ENCODE peak calls at places on chromosomes 11 and 22, in ten cellular contexts. One of them, this sample, is unnamed.

GRCh38 chr11:28767574-28767973 is 659.4 kb downstream of the METTL15 start:
- DNase-seq in lower lobe of right lung: no peak
- DNase-seq in ovary: no peak
- DNase-seq in aorta: no peak
- DNase-seq in mesendoderm: no peak
- DNase-seq in GM23248: peak; percentile 32
- DNase-seq in H7: no peak
- DNase-seq in HL-60: no peak
- DNase-seq in cardiac fibroblast: peak; percentile 60
- DNase-seq in pancreas: no peak
- DNase-seq in this sample: no peak

GRCh38 chr11:94537051-94537600 is 6.6 kb upstream of the FUT4 start:
- DNase-seq in lower lobe of right lung: no peak
- DNase-seq in ovary: no peak
- DNase-seq in aorta: no peak
- DNase-seq in mesendoderm: no peak
- DNase-seq in GM23248: peak; percentile 74
- DNase-seq in H7: no peak
- DNase-seq in HL-60: no peak
- DNase-seq in cardiac fibroblast: peak; percentile 79
- DNase-seq in pancreas: no peak
- DNase-seq in this sample: no peak

GRCh38 chr11:8259316-8259995 is 4.2 kb downstream of the LMO1 start:
- DNase-seq in lower lobe of right lung: peak; percentile 23
- DNase-seq in ovary: no peak
- DNase-seq in aorta: no peak
- DNase-seq in mesendoderm: no peak
- DNase-seq in GM23248: no peak
- DNase-seq in H7: no peak
- DNase-seq in HL-60: no peak
- DNase-seq in cardiac fibroblast: no peak
- DNase-seq in pancreas: peak; percentile 45
- DNase-seq in this sample: no peak

GRCh38 chr11:109733245-109733644 is 311.3 kb downstream of the C11orf87 start:
- DNase-seq in lower lobe of right lung: no peak
- DNase-seq in ovary: no peak
- DNase-seq in aorta: no peak
- DNase-seq in mesendoderm: no peak
- DNase-seq in GM23248: peak; percentile 31
- DNase-seq in H7: no peak
- DNase-seq in HL-60: no peak
- DNase-seq in cardiac fibroblast: peak; percentile 18
- DNase-seq in pancreas: no peak
- DNase-seq in this sample: no peak

GRCh38 chr11:112132737-112133136 is 31.2 kb downstream of the IL18 start:
- DNase-seq in lower lobe of right lung: no peak
- DNase-seq in ovary: no peak
- DNase-seq in aorta: no peak
- DNase-seq in mesendoderm: peak; percentile 40
- DNase-seq in GM23248: no peak
- DNase-seq in H7: peak; percentile 18
- DNase-seq in HL-60: no peak
- DNase-seq in cardiac fibroblast: no peak
- DNase-seq in pancreas: no peak
- DNase-seq in this sample: no peak

GRCh38 chr11:3340025-3340424 is 38.9 kb downstream of the ZNF195 start:
- DNase-seq in lower lobe of right lung: no peak
- DNase-seq in ovary: no peak
- DNase-seq in aorta: no peak
- DNase-seq in mesendoderm: peak; percentile 89
- DNase-seq in GM23248: peak; percentile 90
- DNase-seq in H7: no peak
- DNase-seq in HL-60: no peak
- DNase-seq in cardiac fibroblast: peak; percentile 89
- DNase-seq in pancreas: no peak
- DNase-seq in this sample: no peak

GRCh38 chr22:47237890-47238480 is 475.5 kb downstream of the TBC1D22A start:
- DNase-seq in lower lobe of right lung: no peak
- DNase-seq in ovary: no peak
- DNase-seq in aorta: no peak
- DNase-seq in mesendoderm: no peak
- DNase-seq in GM23248: no peak
- DNase-seq in H7: no peak
- DNase-seq in HL-60: no peak
- DNase-seq in cardiac fibroblast: no peak
- DNase-seq in pancreas: no peak
- DNase-seq in this sample: no peak

GRCh38 chr11:94304559-94304958 is at the start of gene IZUMO1R:
- DNase-seq in lower lobe of right lung: no peak
- DNase-seq in ovary: no peak
- DNase-seq in aorta: no peak
- DNase-seq in mesendoderm: no peak
- DNase-seq in GM23248: no peak
- DNase-seq in H7: no peak
- DNase-seq in HL-60: no peak
- DNase-seq in cardiac fibroblast: no peak
- DNase-seq in pancreas: no peak
- DNase-seq in this sample: no peak

GRCh38 chr11:2588809-2589537 is 110.8 kb downstream of the KCNQ1OT1 start:
- DNase-seq in lower lobe of right lung: peak; percentile 34
- DNase-seq in ovary: peak; percentile 13
- DNase-seq in aorta: peak; percentile 32
- DNase-seq in mesendoderm: no peak
- DNase-seq in GM23248: no peak
- DNase-seq in H7: peak; percentile 51
- DNase-seq in HL-60: no peak
- DNase-seq in cardiac fibroblast: no peak
- DNase-seq in pancreas: peak; percentile 44
- DNase-seq in this sample: no peak

GRCh38 chr11:125312812-125313211 is 148.3 kb downstream of the PKNOX2 start:
- DNase-seq in lower lobe of right lung: no peak
- DNase-seq in ovary: no peak
- DNase-seq in aorta: no peak
- DNase-seq in mesendoderm: no peak
- DNase-seq in GM23248: no peak
- DNase-seq in H7: no peak
- DNase-seq in HL-60: no peak
- DNase-seq in cardiac fibroblast: no peak
- DNase-seq in pancreas: no peak
- DNase-seq in this sample: no peak

GRCh38 chr11:124865181-124865901 is at the start of gene ROBO3:
- DNase-seq in lower lobe of right lung: no peak
- DNase-seq in ovary: no peak
- DNase-seq in aorta: no peak
- DNase-seq in mesendoderm: peak; percentile 21
- DNase-seq in GM23248: no peak
- DNase-seq in H7: peak; percentile 80
- DNase-seq in HL-60: no peak
- DNase-seq in cardiac fibroblast: no peak
- DNase-seq in pancreas: peak; percentile 60
- DNase-seq in this sample: peak; percentile 68

GRCh38 chr11:27735281-27735680 is 35.0 kb upstream of the BDNF start:
- DNase-seq in lower lobe of right lung: no peak
- DNase-seq in ovary: no peak
- DNase-seq in aorta: no peak
- DNase-seq in mesendoderm: no peak
- DNase-seq in GM23248: no peak
- DNase-seq in H7: no peak
- DNase-seq in HL-60: no peak
- DNase-seq in cardiac fibroblast: peak; percentile 57
- DNase-seq in pancreas: no peak
- DNase-seq in this sample: no peak

GRCh38 chr11:23856654-23857053 is 640.2 kb upstream of the LUZP2 start:
- DNase-seq in lower lobe of right lung: no peak
- DNase-seq in ovary: no peak
- DNase-seq in aorta: no peak
- DNase-seq in mesendoderm: no peak
- DNase-seq in GM23248: peak; percentile 60
- DNase-seq in H7: no peak
- DNase-seq in HL-60: no peak
- DNase-seq in cardiac fibroblast: peak; percentile 78
- DNase-seq in pancreas: no peak
- DNase-seq in this sample: no peak

GRCh38 chr11:9573775-9574555 is 495 bp downstream of the WEE1 start:
- DNase-seq in lower lobe of right lung: peak; percentile 58
- DNase-seq in ovary: peak; percentile 52
- DNase-seq in aorta: no peak
- DNase-seq in mesendoderm: no peak
- DNase-seq in GM23248: peak; percentile 52
- DNase-seq in H7: peak; percentile 62
- DNase-seq in HL-60: peak; percentile 38
- DNase-seq in cardiac fibroblast: no peak
- DNase-seq in pancreas: peak; percentile 72
- DNase-seq in this sample: no peak

DNA sequence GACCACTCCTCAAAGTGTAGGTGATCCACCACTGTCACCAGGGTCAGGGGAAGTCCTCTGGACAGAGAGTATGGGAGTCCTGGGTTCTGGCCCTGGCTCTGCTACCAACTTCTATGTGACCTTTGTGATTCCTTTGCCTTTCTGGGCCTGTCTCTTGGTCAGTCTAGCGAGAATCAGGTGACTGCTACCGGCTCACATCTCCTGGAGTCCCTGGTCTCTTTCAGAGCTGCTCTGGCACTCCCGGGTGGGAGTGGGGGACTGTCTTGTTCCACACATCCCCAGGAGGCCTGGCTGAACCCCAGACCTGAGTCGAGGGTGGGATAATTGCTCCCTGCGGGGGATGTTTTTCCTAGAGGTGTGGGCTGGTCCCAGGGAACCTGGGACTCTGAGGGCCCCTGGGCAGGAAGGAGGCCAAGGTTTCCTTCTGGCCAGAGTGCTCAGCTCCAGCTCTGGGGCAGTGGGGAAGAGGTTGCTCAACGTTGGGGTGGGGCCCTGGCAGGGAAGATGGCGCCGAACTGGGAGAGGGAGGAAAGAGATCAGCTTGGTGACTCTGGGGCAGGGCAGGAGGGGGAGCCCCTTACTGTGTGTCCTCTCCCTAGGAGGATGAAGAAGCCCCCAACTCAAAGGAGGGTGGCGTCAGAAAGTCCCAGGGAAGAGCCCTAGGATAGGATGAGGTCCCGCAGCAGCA is 2.1 kb downstream of the SOX10 start:
- DNase-seq in lower lobe of right lung: no peak
- DNase-seq in ovary: no peak
- DNase-seq in aorta: no peak
- DNase-seq in mesendoderm: no peak
- DNase-seq in GM23248: no peak
- DNase-seq in H7: peak; percentile 47
- DNase-seq in HL-60: no peak
- DNase-seq in cardiac fibroblast: no peak
- DNase-seq in pancreas: no peak
- DNase-seq in this sample: no peak
- H3K4me3 ChIP-seq in lower lobe of right lung: no peak overlapping the region
- H3K4me3 ChIP-seq in ovary: no peak overlapping the region
- H3K4me3 ChIP-seq in aorta: no peak overlapping the region
- H3K4me3 ChIP-seq in mesendoderm: no peak overlapping the region
- H3K4me3 ChIP-seq in GM23248: no peak overlapping the region
- H3K4me3 ChIP-seq in H7: no peak overlapping the region
- H3K4me3 ChIP-seq in HL-60: no peak overlapping the region
- H3K4me3 ChIP-seq in cardiac fibroblast: no peak overlapping the region
- H3K4me3 ChIP-seq in pancreas: no peak overlapping the region
- H3K4me3 ChIP-seq in this sample: peak overlapping the region; percentile 40

GRCh38 chr22:45600791-45601730 is 70.6 kb upstream of the ATXN10 start:
- DNase-seq in lower lobe of right lung: peak; percentile 24
- DNase-seq in ovary: no peak
- DNase-seq in aorta: no peak
- DNase-seq in mesendoderm: no peak
- DNase-seq in GM23248: peak; percentile 19
- DNase-seq in H7: no peak
- DNase-seq in HL-60: no peak
- DNase-seq in cardiac fibroblast: peak; percentile 86
- DNase-seq in pancreas: peak; percentile 30
- DNase-seq in this sample: no peak

GRCh38 chr22:45603631-45604030 is 68.0 kb upstream of the ATXN10 start:
- DNase-seq in lower lobe of right lung: peak; percentile 9
- DNase-seq in ovary: no peak
- DNase-seq in aorta: no peak
- DNase-seq in mesendoderm: no peak
- DNase-seq in GM23248: peak; percentile 28
- DNase-seq in H7: no peak
- DNase-seq in HL-60: no peak
- DNase-seq in cardiac fibroblast: no peak
- DNase-seq in pancreas: no peak
- DNase-seq in this sample: no peak

GRCh38 chr22:45602004-45602733 is 69.5 kb upstream of the ATXN10 start:
- DNase-seq in lower lobe of right lung: peak; percentile 22
- DNase-seq in ovary: no peak
- DNase-seq in aorta: no peak
- DNase-seq in mesendoderm: peak; percentile 40
- DNase-seq in GM23248: no peak
- DNase-seq in H7: no peak
- DNase-seq in HL-60: no peak
- DNase-seq in cardiac fibroblast: no peak
- DNase-seq in pancreas: peak; percentile 20
- DNase-seq in this sample: no peak

GRCh38 chr22:45604239-45604711 is 67.4 kb upstream of the ATXN10 start:
- DNase-seq in lower lobe of right lung: peak; percentile 34
- DNase-seq in ovary: no peak
- DNase-seq in aorta: no peak
- DNase-seq in mesendoderm: no peak
- DNase-seq in GM23248: peak; percentile 68
- DNase-seq in H7: no peak
- DNase-seq in HL-60: peak; percentile 42
- DNase-seq in cardiac fibroblast: peak; percentile 36
- DNase-seq in pancreas: peak; percentile 9
- DNase-seq in this sample: no peak

GRCh38 chr22:45602824-45603301 is 68.8 kb upstream of the ATXN10 start:
- DNase-seq in lower lobe of right lung: peak; percentile 34
- DNase-seq in ovary: no peak
- DNase-seq in aorta: no peak
- DNase-seq in mesendoderm: peak; percentile 93
- DNase-seq in GM23248: peak; percentile 91
- DNase-seq in H7: peak; percentile 91
- DNase-seq in HL-60: no peak
- DNase-seq in cardiac fibroblast: peak; percentile 53
- DNase-seq in pancreas: peak; percentile 49
- DNase-seq in this sample: peak; percentile 93
- H3K4me3 ChIP-seq in lower lobe of right lung: no peak overlapping the region
- H3K4me3 ChIP-seq in ovary: no peak overlapping the region
- H3K4me3 ChIP-seq in aorta: no peak overlapping the region
- H3K4me3 ChIP-seq in mesendoderm: no peak overlapping the region
- H3K4me3 ChIP-seq in GM23248: peak overlapping the region; percentile 59
- H3K4me3 ChIP-seq in H7: no peak overlapping the region
- H3K4me3 ChIP-seq in HL-60: no peak overlapping the region
- H3K4me3 ChIP-seq in cardiac fibroblast: no peak overlapping the region
- H3K4me3 ChIP-seq in pancreas: no peak overlapping the region
- H3K4me3 ChIP-seq in this sample: no peak overlapping the region

GRCh38 chr22:49733631-49734030 is 94.0 kb downstream of the BRD1 start:
- DNase-seq in lower lobe of right lung: no peak
- DNase-seq in ovary: no peak
- DNase-seq in aorta: peak; percentile 12
- DNase-seq in mesendoderm: no peak
- DNase-seq in GM23248: no peak
- DNase-seq in H7: peak; percentile 29
- DNase-seq in HL-60: no peak
- DNase-seq in cardiac fibroblast: no peak
- DNase-seq in pancreas: no peak
- DNase-seq in this sample: peak; percentile 13
- H3K4me3 ChIP-seq in lower lobe of right lung: no peak overlapping the region
- H3K4me3 ChIP-seq in ovary: no peak overlapping the region
- H3K4me3 ChIP-seq in aorta: no peak overlapping the region
- H3K4me3 ChIP-seq in mesendoderm: no peak overlapping the region
- H3K4me3 ChIP-seq in GM23248: no peak overlapping the region
- H3K4me3 ChIP-seq in H7: no peak overlapping the region
- H3K4me3 ChIP-seq in HL-60: no peak overlapping the region
- H3K4me3 ChIP-seq in cardiac fibroblast: no peak overlapping the region
- H3K4me3 ChIP-seq in pancreas: no peak overlapping the region
- H3K4me3 ChIP-seq in this sample: no peak overlapping the region

GRCh38 chr22:43424865-43425630 is 13.2 kb downstream of the MPPED1 start:
- DNase-seq in lower lobe of right lung: peak; percentile 44
- DNase-seq in ovary: no peak
- DNase-seq in aorta: no peak
- DNase-seq in mesendoderm: no peak
- DNase-seq in GM23248: no peak
- DNase-seq in H7: peak; percentile 64
- DNase-seq in HL-60: no peak
- DNase-seq in cardiac fibroblast: no peak
- DNase-seq in pancreas: no peak
- DNase-seq in this sample: no peak
- H3K4me3 ChIP-seq in lower lobe of right lung: no peak overlapping the region
- H3K4me3 ChIP-seq in ovary: no peak overlapping the region
- H3K4me3 ChIP-seq in aorta: no peak overlapping the region
- H3K4me3 ChIP-seq in mesendoderm: no peak overlapping the region
- H3K4me3 ChIP-seq in GM23248: no peak overlapping the region
- H3K4me3 ChIP-seq in H7: no peak overlapping the region
- H3K4me3 ChIP-seq in HL-60: no peak overlapping the region
- H3K4me3 ChIP-seq in cardiac fibroblast: no peak overlapping the region
- H3K4me3 ChIP-seq in pancreas: no peak overlapping the region
- H3K4me3 ChIP-seq in this sample: no peak overlapping the region

This sample was measured in endodermal cell.